ENCODE peak calls at places on chromosome 19, in four cellular contexts. M is K562, C is endothelial cell of umbilical vein, P is GM12878. S is an unnamed sample. For H3K27me3, the result is how much of the 10 kb centered on the place peaks cover.

GRCh38 chr19:56639217-56639616 is 3.7 kb upstream of the SMIM17 start:
- DNase-seq in M (peak), C (no peak), P (no peak), S (peak)

GRCh38 chr19:10325732-10326131 is 7.6 kb downstream of the RAVER1 start:
- DNase-seq in M (no peak), C (no peak), P (no peak), S (no peak)

GRCh38 chr19:13146763-13147563 is 3.2 kb downstream of the STX10 start:
- DNase-seq in M (peak), C (no peak), P (no peak), S (no peak)

GRCh38 chr19:33693678-33694077 is 71.9 kb downstream of the CHST8 start:
- DNase-seq in M (no peak), C (no peak), P (no peak), S (no peak)

GRCh38 chr19:32708457-32708856 is 11.1 kb upstream of the TDRD12 start:
- DNase-seq in M (no peak), C (no peak), P (no peak), S (no peak)

GRCh38 chr19:40623403-40624239 is 22.5 kb downstream of the LTBP4 start:
- DNase-seq in M (peak), C (no peak), P (no peak), S (peak)

GRCh38 chr19:15170345-15170744 is 30.4 kb downstream of the NOTCH3 start:
- DNase-seq in M (peak), C (no peak), P (no peak), S (no peak)

GRCh38 chr19:11435833-11436313 is 438 bp downstream of the PRKCSH start:
- DNase-seq in M (peak), C (no peak), P (no peak), S (peak)

GRCh38 chr19:30439271-30439750 is 67.1 kb downstream of the ZNF536 start:
- DNase-seq in M (no peak), C (no peak), P (no peak), S (no peak)

GRCh38 chr19:44032001-44032610 is 6.9 kb downstream of the ZNF222 start:
- DNase-seq in M (no peak), C (no peak), P (no peak), S (no peak)

GRCh38 chr19:50485284-50485955 is 8.8 kb upstream of the GARIN5A start:
- DNase-seq in M (no peak), C (no peak), P (no peak), S (no peak)

GRCh38 chr19:35901854-35902661 is at the start of gene HCST:
- DNase-seq in M (peak), C (no peak), P (no peak), S (peak)

GRCh38 chr19:30159636-30160035 is 212.5 kb upstream of the ZNF536 start:
- DNase-seq in M (no peak), C (no peak), P (no peak), S (no peak)

GRCh38 chr19:55528030-55528801 is 8.7 kb downstream of the SBK2 start:
- DNase-seq in M (no peak), C (no peak), P (no peak), S (peak)

GRCh38 chr19:13621413-13621812 is 115.1 kb upstream of the CACNA1A start:
- DNase-seq in M (peak), C (no peak), P (no peak), S (peak)

GRCh38 chr19:48480476-48481190 is 11.5 kb downstream of the CYTH2 start:
- DNase-seq in M (no peak), C (peak), P (no peak), S (no peak)

GRCh38 chr19:12899891-12900518 is 9.0 kb downstream of the GCDH start:
- DNase-seq in M (no peak), C (no peak), P (peak), S (no peak)

GRCh38 chr19:34120846-34121639 is 51.3 kb upstream of the LSM14A start:
- DNase-seq in M (peak), C (peak), P (no peak), S (peak)

GRCh38 chr19:15265849-15266248 is 33.6 kb upstream of the EPHX3 start:
- DNase-seq in M (no peak), C (peak), P (no peak), S (peak)

GRCh38 chr19:36060430-36060829 is 5.7 kb downstream of the WDR62 start:
- DNase-seq in M (peak), C (peak), P (no peak), S (peak)

GRCh38 chr19:55068803-55069136 is 5.8 kb upstream of the RDH13 start:
- DNase-seq in M (no peak), C (no peak), P (no peak), S (no peak)

GRCh38 chr19:57559008-57559403 is 657 bp downstream of the ZNF550 start:
- DNase-seq in M (peak), C (peak), P (no peak), S (no peak)

GRCh38 chr19:47511681-47512080 is 3.2 kb downstream of the NAPA start:
- DNase-seq in M (no peak), C (no peak), P (no peak), S (peak)

GRCh38 chr19:55372316-55373081 is 2.2 kb upstream of the IL11 start:
- DNase-seq in M (no peak), C (no peak), P (no peak), S (peak)

GRCh38 chr19:55750715-55751114 is 8.2 kb upstream of the RFPL4A start:
- DNase-seq in M (no peak), C (no peak), P (no peak), S (no peak)

GRCh38 chr19:35716735-35716984 is 1.1 kb upstream of the KMT2B start:
- DNase-seq in M (no peak), C (no peak), P (no peak), S (no peak)

DNA sequence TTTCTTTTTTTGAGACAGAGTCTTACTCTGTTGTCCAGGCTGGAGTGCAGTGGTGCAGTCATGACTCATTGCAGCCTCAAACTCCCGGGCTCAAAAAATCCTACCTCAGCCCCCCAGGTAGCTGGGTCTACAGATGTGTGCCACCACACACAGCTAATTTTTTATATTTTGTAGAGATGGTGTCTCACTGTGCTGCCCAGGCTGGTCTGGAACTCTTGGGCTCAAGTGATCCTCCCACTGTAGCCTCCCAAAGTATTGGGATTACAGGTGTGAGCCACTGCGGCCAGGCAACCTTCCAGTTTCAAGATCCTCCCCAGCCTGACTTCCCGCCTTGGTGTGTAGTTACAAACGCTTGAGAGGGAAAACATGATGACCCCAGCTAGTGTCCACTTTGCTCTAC is 22.2 kb downstream of the CNFN start:
- DNase-seq in M (no peak), C (no peak), P (no peak), S (no peak)
- H3K27me3 ChIP-seq in M (under half), C (under half), P (under half), S (under half)

DNA sequence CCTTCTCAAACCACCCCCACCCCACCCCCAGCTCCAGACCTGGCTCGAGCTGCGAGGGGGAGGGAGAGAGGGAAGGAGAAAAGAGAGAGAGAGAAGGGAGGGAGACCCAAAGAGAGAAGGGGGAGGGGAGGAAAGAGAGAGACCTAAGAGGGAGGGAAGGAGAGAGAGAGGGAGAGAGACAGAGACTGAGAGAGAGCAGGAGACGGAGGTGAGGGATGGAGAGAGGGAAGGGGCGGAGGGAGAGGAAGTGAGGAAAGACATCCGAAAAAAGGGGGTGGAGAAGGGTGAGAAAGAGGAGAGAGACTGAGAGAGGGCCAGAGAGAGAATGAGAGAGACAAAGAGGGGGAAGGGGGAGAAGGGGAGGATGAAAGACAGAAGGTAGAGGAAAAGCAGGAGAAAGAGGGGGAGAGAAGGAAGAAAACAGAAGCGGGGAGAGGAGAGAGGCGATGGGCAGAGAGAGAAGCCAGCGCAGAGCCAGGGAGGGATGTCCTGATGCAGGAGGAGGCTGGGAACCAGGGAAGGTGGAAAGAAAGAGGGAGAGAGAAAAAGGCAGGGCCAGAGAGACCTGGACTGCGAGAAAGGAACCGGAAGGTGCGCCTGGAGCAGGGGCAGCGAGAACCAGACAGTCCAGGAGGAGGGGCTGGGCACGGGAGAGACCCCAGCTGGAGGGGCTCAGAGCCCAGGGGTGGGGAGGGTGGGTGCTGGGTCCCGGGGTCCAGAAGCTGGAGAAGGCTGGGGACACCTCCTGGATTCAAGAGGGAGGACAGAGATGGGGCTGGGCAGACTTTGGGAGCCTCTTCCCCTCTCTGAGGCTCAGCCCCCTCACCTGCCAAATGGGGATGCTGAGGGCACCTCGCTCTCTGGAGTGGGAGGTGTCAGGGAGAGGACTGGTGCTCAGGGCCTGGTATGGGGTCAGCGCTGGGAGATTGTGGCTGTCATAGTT is 1.7 kb upstream of the SPACA6 start:
- DNase-seq in M (no peak), C (no peak), P (no peak), S (peak)
- TF ChIP-seq FOS in M (no peak), C (no peak), P (no peak), S (no peak)

GRCh38 chr19:8696993-8697392 is 1.6 kb downstream of the ACTL9 start:
- DNase-seq in M (no peak), C (no peak), P (no peak), S (no peak)
- H3K27me3 ChIP-seq in M (under half), C (under half), P (under half), S (under half)

GRCh38 chr19:8135946-8136618 is 13.3 kb downstream of the FBN3 start:
- DNase-seq in M (no peak), C (no peak), P (no peak), S (no peak)
- TF ChIP-seq FOS in M (no peak), C (no peak), P (no peak), S (no peak)

GRCh38 chr19:3315676-3315973 is 50.8 kb upstream of the NFIC start:
- DNase-seq in M (no peak), C (no peak), P (no peak), S (no peak)

GRCh38 chr19:3316132-3316648 is 50.2 kb upstream of the NFIC start:
- DNase-seq in M (no peak), C (no peak), P (no peak), S (no peak)

GRCh38 chr19:3316659-3317207 is 49.6 kb upstream of the NFIC start:
- DNase-seq in M (no peak), C (no peak), P (no peak), S (no peak)

GRCh38 chr19:3313199-3313575 is 53.2 kb upstream of the NFIC start:
- DNase-seq in M (no peak), C (no peak), P (no peak), S (no peak)

DNA sequence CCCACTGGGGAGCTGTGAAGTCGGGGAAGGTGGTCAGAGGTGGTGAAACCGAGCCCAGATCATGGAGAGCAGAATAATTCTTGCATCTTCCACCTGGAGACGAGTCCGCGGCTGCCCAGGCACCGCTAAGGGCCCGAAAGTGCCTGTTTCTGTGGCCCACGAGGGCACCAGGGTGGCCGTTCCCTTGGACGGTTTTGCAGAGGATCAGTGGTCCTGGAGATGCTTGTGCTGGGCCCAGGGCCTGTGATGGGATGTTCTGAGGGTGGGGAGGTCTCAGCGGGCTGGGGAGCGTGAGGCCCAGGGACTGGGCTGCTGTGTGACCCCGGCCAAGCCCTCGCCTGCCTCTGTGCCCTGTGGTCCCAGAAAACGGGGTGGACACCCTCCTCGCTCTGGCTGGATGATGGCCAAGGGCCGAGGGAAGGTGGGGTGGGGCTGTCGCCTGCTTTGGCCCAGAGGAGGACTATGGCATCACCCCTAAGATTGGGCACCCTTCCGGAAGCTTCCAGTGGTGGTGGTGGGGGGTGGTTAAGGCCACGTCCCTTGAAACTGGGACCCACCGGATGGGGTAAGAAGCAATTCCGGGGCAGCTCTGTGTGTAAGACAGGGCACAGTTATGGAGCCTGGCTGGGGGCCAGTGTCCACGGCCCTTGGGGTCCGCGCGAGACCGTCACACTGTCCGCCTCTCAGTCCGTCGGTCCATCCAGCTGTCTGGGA is 51.3 kb upstream of the NFIC start:
- DNase-seq in M (no peak), C (no peak), P (no peak), S (no peak)
- H3K27me3 ChIP-seq in M (under half), C (under half), P (under half), S (under half)

GRCh38 chr19:1507192-1507660 is 5.6 kb downstream of the ADAMTSL5 start:
- DNase-seq in M (no peak), C (no peak), P (no peak), S (no peak)
- TF ChIP-seq FOS in M (no peak), C (no peak), P (no peak), S (no peak)

DNA sequence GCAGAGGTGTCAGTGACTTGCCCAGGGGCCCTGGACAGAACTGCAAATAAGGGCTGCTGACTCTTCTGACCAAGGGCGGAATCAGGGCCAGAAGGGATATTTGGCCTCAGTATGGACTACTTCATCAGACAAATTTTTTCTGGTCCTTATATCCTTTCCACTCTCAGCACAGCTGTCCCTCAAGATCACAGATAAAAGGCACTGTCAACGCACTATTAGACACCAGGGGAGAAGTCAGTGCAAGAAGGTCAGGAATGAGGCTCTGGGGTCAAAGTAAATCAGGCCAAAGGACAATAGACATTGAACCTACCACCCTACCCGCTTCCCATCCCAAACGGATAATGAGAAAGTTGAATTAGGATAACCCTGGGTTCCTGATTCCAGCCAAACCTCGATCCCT is 657.6 kb downstream of the UQCRFS1 start:
- DNase-seq in M (no peak), C (no peak), P (no peak), S (no peak)
- H3K27me3 ChIP-seq in M (under half), C (under half), P (under half), S (under half)